ENCODE peak calls at places on chromosomes 6 and 20, in ten cellular contexts. V is B cell; B is LoVo; U is astrocyte of the spinal cord; W is SHP77; P is left ventricle myocardium superior; S is germinal center; R is activated T-helper 9 cell treated with anti-CD3 and anti-CD28 coated beads, Interleukin-2, amount 50 U/mL, for 16 hours; Q is SW480; I is HEK293T. J is an unnamed sample.

GRCh38 chr6:15044146-15044882 is 201.6 kb upstream of the JARID2 start:
- DNase-seq in V (no peak), W (no peak), U (no peak), P (no peak), I (no peak), S (no peak), Q (no peak), B (no peak), R (no peak), J (no peak)

GRCh38 chr6:118299023-118299422 is 249.1 kb upstream of the PLN start:
- DNase-seq in Q (no peak), U (no peak), S (no peak), P (no peak), I (no peak), V (no peak), W (no peak), R (no peak), B (no peak), J (no peak)

GRCh38 chr6:1554881-1555569 is 54.7 kb upstream of the FOXC1 start:
- DNase-seq in R (peak), W (no peak), Q (no peak), B (no peak), I (no peak), V (peak), S (peak), U (peak), P (peak), J (peak)

GRCh38 chr20:6160736-6161135 is 37.9 kb upstream of the FERMT1 start:
- DNase-seq in S (no peak), B (no peak), P (no peak), W (no peak), U (no peak), V (no peak), Q (no peak), R (no peak), I (no peak), J (no peak)

GRCh38 chr6:153563001-153563400 is 431.9 kb upstream of the RGS17 start:
- DNase-seq in S (no peak), V (no peak), P (no peak), U (no peak), I (no peak), W (no peak), Q (no peak), R (no peak), B (no peak), J (no peak)

GRCh38 chr6:40056865-40057264 is 122.6 kb upstream of the MOCS1 start:
- DNase-seq in B (no peak), I (no peak), W (no peak), R (no peak), P (no peak), Q (no peak), U (no peak), V (no peak), S (no peak), J (no peak)

GRCh38 chr6:2534406-2535139 is 216.1 kb downstream of the MYLK4 start:
- DNase-seq in B (no peak), P (no peak), Q (no peak), W (no peak), U (peak), R (no peak), I (no peak), V (no peak), S (no peak), J (no peak)

GRCh38 chr20:49883246-49883802 is 32.0 kb downstream of the SPATA2 start:
- DNase-seq in Q (no peak), V (no peak), B (no peak), W (no peak), P (no peak), R (no peak), U (no peak), I (no peak), S (no peak), J (no peak)

GRCh38 chr6:170464524-170464979 is 88.6 kb downstream of the PSMB1 start:
- DNase-seq in V (no peak), I (no peak), R (no peak), P (no peak), Q (peak), B (no peak), U (no peak), W (no peak), S (no peak), J (no peak)

J was measured in stimulated activated CD8-positive, alpha-beta memory T cell treated with anti-CD3 and anti-CD28 coated beads, Interleukin-7, amount 100 ng/mL, for 1 hour.